ENCODE peak calls at places on chromosomes 11 and 22, in five cellular contexts. One of them, this sample, is unnamed.

GRCh38 chr22:45208993-45209838 is 31.5 kb downstream of the KIAA0930 start:
- DNase-seq in transverse colon: no peak
- DNase-seq in IMR-90: peak; percentile 91
- DNase-seq in GM23338: peak; percentile 75
- DNase-seq in upper lobe of right lung: no peak
- DNase-seq in this sample: no peak

GRCh38 chr11:27291302-27291889 is 71.6 kb downstream of the CCDC34 start:
- DNase-seq in GM23338: peak; percentile 67
- DNase-seq in upper lobe of right lung: no peak
- DNase-seq in transverse colon: peak; percentile 82
- DNase-seq in IMR-90: no peak
- DNase-seq in this sample: no peak

GRCh38 chr22:49004484-49005399 is 822.9 kb downstream of the BRD1 start:
- DNase-seq in upper lobe of right lung: peak; percentile 42
- DNase-seq in transverse colon: no peak
- DNase-seq in IMR-90: no peak
- DNase-seq in GM23338: no peak
- DNase-seq in this sample: peak; percentile 49

GRCh38 chr11:11416502-11416901 is 63.5 kb upstream of the CSNK2A3 start:
- DNase-seq in IMR-90: peak; percentile 45
- DNase-seq in upper lobe of right lung: no peak
- DNase-seq in transverse colon: no peak
- DNase-seq in GM23338: no peak
- DNase-seq in this sample: no peak

GRCh38 chr11:2190670-2191471 is 19.3 kb upstream of the TH start:
- DNase-seq in upper lobe of right lung: no peak
- DNase-seq in IMR-90: no peak
- DNase-seq in GM23338: no peak
- DNase-seq in transverse colon: no peak
- DNase-seq in this sample: no peak

GRCh38 chr22:42375982-42376381 is 56.2 kb downstream of the NFAM1 start:
- DNase-seq in IMR-90: no peak
- DNase-seq in upper lobe of right lung: no peak
- DNase-seq in transverse colon: peak; percentile 24
- DNase-seq in GM23338: no peak
- DNase-seq in this sample: no peak

GRCh38 chr11:6617315-6617781 is 1.9 kb downstream of the TPP1 start:
- DNase-seq in IMR-90: no peak
- DNase-seq in transverse colon: no peak
- DNase-seq in upper lobe of right lung: no peak
- DNase-seq in GM23338: no peak
- DNase-seq in this sample: no peak

GRCh38 chr11:70243912-70244652 is 26.4 kb upstream of the PPFIA1 start:
- DNase-seq in upper lobe of right lung: no peak
- DNase-seq in transverse colon: no peak
- DNase-seq in IMR-90: no peak
- DNase-seq in GM23338: no peak
- DNase-seq in this sample: no peak

GRCh38 chr11:130738618-130739017 is 177.7 kb downstream of the SNX19 start:
- DNase-seq in upper lobe of right lung: no peak
- DNase-seq in GM23338: no peak
- DNase-seq in transverse colon: no peak
- DNase-seq in IMR-90: peak; percentile 66
- DNase-seq in this sample: no peak

GRCh38 chr22:26666035-26666338 is 8.6 kb downstream of the MIAT start:
- DNase-seq in transverse colon: no peak
- DNase-seq in upper lobe of right lung: no peak
- DNase-seq in GM23338: no peak
- DNase-seq in IMR-90: peak; percentile 75
- DNase-seq in this sample: no peak

GRCh38 chr11:57597461-57597892 is at the start of gene SERPING1:
- DNase-seq in transverse colon: peak; percentile 48
- DNase-seq in GM23338: peak; percentile 66
- DNase-seq in IMR-90: no peak
- DNase-seq in upper lobe of right lung: peak; percentile 77
- DNase-seq in this sample: peak; percentile 86

GRCh38 chr11:3069425-3069824 is 12.2 kb upstream of the CARS1 start:
- DNase-seq in upper lobe of right lung: no peak
- DNase-seq in GM23338: no peak
- DNase-seq in transverse colon: no peak
- DNase-seq in IMR-90: no peak
- DNase-seq in this sample: no peak

GRCh38 chr11:116879789-116880402 is 42.5 kb upstream of the APOA1 start:
- DNase-seq in GM23338: peak; percentile 81
- DNase-seq in transverse colon: no peak
- DNase-seq in upper lobe of right lung: no peak
- DNase-seq in IMR-90: peak; percentile 85
- DNase-seq in this sample: no peak

GRCh38 chr11:65215441-65216076 is 33.8 kb downstream of the CAPN1 start:
- DNase-seq in upper lobe of right lung: no peak
- DNase-seq in IMR-90: no peak
- DNase-seq in transverse colon: no peak
- DNase-seq in GM23338: no peak
- DNase-seq in this sample: no peak

GRCh38 chr11:62141111-62142042 is 17.6 kb downstream of the INCENP start:
- DNase-seq in IMR-90: no peak
- DNase-seq in upper lobe of right lung: no peak
- DNase-seq in GM23338: no peak
- DNase-seq in transverse colon: no peak
- DNase-seq in this sample: peak; percentile 50

GRCh38 chr11:76030286-76030685 is 176.0 kb downstream of the WNT11 start:
- DNase-seq in transverse colon: no peak
- DNase-seq in IMR-90: peak; percentile 70
- DNase-seq in GM23338: peak; percentile 27
- DNase-seq in upper lobe of right lung: no peak
- DNase-seq in this sample: no peak

GRCh38 chr11:61973603-61974162 is 6.2 kb upstream of the FTH1 start:
- DNase-seq in IMR-90: no peak
- DNase-seq in transverse colon: no peak
- DNase-seq in GM23338: no peak
- DNase-seq in upper lobe of right lung: peak; percentile 66
- DNase-seq in this sample: no peak

GRCh38 chr22:42977574-42977973 is 37.4 kb downstream of the PACSIN2 start:
- DNase-seq in IMR-90: no peak
- DNase-seq in transverse colon: no peak
- DNase-seq in upper lobe of right lung: no peak
- DNase-seq in GM23338: no peak
- DNase-seq in this sample: no peak

GRCh38 chr11:68840661-68841653 is 759 bp downstream of the CPT1A start:
- DNase-seq in upper lobe of right lung: peak; percentile 85
- DNase-seq in IMR-90: peak; percentile 31
- DNase-seq in transverse colon: peak; percentile 82
- DNase-seq in GM23338: peak; percentile 73
- DNase-seq in this sample: no peak

GRCh38 chr11:6298605-6299004 is 21.7 kb downstream of the CAVIN3 start:
- DNase-seq in upper lobe of right lung: peak; percentile 65
- DNase-seq in IMR-90: no peak
- DNase-seq in GM23338: peak; percentile 85
- DNase-seq in transverse colon: peak; percentile 29
- DNase-seq in this sample: no peak

GRCh38 chr11:45855308-45855707 is 8.0 kb downstream of the CRY2 start:
- DNase-seq in IMR-90: no peak
- DNase-seq in transverse colon: no peak
- DNase-seq in GM23338: no peak
- DNase-seq in upper lobe of right lung: no peak
- DNase-seq in this sample: no peak

GRCh38 chr11:118060879-118061278 is 16.0 kb upstream of the TMPRSS4 start:
- DNase-seq in GM23338: no peak
- DNase-seq in IMR-90: no peak
- DNase-seq in transverse colon: peak; percentile 29
- DNase-seq in upper lobe of right lung: peak; percentile 73
- DNase-seq in this sample: peak; percentile 38

GRCh38 chr11:43315966-43316365 is 4.2 kb downstream of the API5 start:
- DNase-seq in GM23338: no peak
- DNase-seq in transverse colon: no peak
- DNase-seq in upper lobe of right lung: no peak
- DNase-seq in IMR-90: no peak
- DNase-seq in this sample: no peak

GRCh38 chr11:6539748-6540268 is 42.7 kb downstream of the DNHD1 start:
- DNase-seq in transverse colon: no peak
- DNase-seq in IMR-90: no peak
- DNase-seq in upper lobe of right lung: no peak
- DNase-seq in GM23338: no peak
- DNase-seq in this sample: no peak

GRCh38 chr22:50530280-50530856 is 556 bp upstream of the TYMP start:
- DNase-seq in upper lobe of right lung: peak; percentile 96
- DNase-seq in GM23338: peak; percentile 44
- DNase-seq in IMR-90: peak; percentile 44
- DNase-seq in transverse colon: peak; percentile 88
- DNase-seq in this sample: peak; percentile 90

GRCh38 chr11:57410287-57410686 is 16.6 kb downstream of the SLC43A3 start:
- DNase-seq in GM23338: no peak
- DNase-seq in transverse colon: no peak
- DNase-seq in IMR-90: peak; percentile 96
- DNase-seq in upper lobe of right lung: no peak
- DNase-seq in this sample: no peak

GRCh38 chr11:94129505-94130335 is 1.1 kb downstream of the PANX1 start:
- DNase-seq in transverse colon: peak; percentile 90
- DNase-seq in IMR-90: peak; percentile 39
- DNase-seq in upper lobe of right lung: no peak
- DNase-seq in GM23338: no peak
- DNase-seq in this sample: no peak

GRCh38 chr11:66015936-66016792 is 4.4 kb downstream of the CST6 start:
- DNase-seq in upper lobe of right lung: no peak
- DNase-seq in transverse colon: no peak
- DNase-seq in GM23338: no peak
- DNase-seq in IMR-90: no peak
- DNase-seq in this sample: no peak

GRCh38 chr11:15783619-15784018 is 572.7 kb downstream of the SOX6 start:
- DNase-seq in transverse colon: no peak
- DNase-seq in GM23338: peak; percentile 11
- DNase-seq in upper lobe of right lung: no peak
- DNase-seq in IMR-90: no peak
- DNase-seq in this sample: no peak

GRCh38 chr11:116258821-116259220 is 514.0 kb downstream of the BUD13 start:
- DNase-seq in upper lobe of right lung: no peak
- DNase-seq in GM23338: no peak
- DNase-seq in IMR-90: no peak
- DNase-seq in transverse colon: no peak
- DNase-seq in this sample: no peak

GRCh38 chr22:24289781-24290181 is 19.1 kb downstream of the SPECC1L start:
- DNase-seq in upper lobe of right lung: no peak
- DNase-seq in transverse colon: no peak
- DNase-seq in GM23338: no peak
- DNase-seq in IMR-90: no peak
- DNase-seq in this sample: no peak

GRCh38 chr11:83151274-83151977 is 5.5 kb upstream of the PCF11 start:
- DNase-seq in transverse colon: peak; percentile 68
- DNase-seq in IMR-90: no peak
- DNase-seq in GM23338: no peak
- DNase-seq in upper lobe of right lung: no peak
- DNase-seq in this sample: no peak

GRCh38 chr22:38707346-38707745 is 1.6 kb downstream of the GTPBP1 start:
- DNase-seq in GM23338: no peak
- DNase-seq in upper lobe of right lung: no peak
- DNase-seq in IMR-90: peak; percentile 73
- DNase-seq in transverse colon: no peak
- DNase-seq in this sample: no peak
- H3K4me3 ChIP-seq in GM23338: peak overlapping the region; percentile 83
- H3K4me3 ChIP-seq in upper lobe of right lung: peak overlapping the region; percentile 84
- H3K4me3 ChIP-seq in IMR-90: peak overlapping the region; percentile 69
- H3K4me3 ChIP-seq in transverse colon: peak overlapping the region; percentile 87
- H3K4me3 ChIP-seq in this sample: peak overlapping the region; percentile 98

DNA sequence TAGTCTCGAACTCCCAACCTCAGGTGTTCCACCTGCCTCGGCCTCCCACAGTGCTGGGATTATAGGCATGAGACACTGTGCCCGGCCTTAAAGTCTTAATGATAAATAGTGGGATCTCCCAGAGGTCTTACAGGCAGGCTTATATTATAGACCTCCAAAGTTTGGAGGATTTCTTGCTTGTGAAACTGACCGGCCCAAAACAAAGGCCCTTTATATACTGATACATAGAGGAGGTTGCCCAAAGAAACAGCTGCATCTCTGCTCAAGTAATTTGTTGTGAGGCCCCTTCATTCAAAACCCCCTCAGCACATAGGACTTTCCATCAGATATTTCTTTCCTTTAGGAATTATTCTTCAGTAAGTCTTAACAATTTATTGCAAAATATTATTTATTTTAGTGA is 27.4 kb upstream of the RDX start:
- DNase-seq in IMR-90: no peak
- DNase-seq in upper lobe of right lung: no peak
- DNase-seq in transverse colon: no peak
- DNase-seq in GM23338: no peak
- DNase-seq in this sample: no peak
- H3K27ac ChIP-seq in IMR-90: no peak overlapping the region
- H3K27ac ChIP-seq in upper lobe of right lung: no peak overlapping the region
- H3K27ac ChIP-seq in transverse colon: no peak overlapping the region
- H3K27ac ChIP-seq in GM23338: no peak overlapping the region
- H3K27ac ChIP-seq in this sample: no peak overlapping the region

GRCh38 chr22:35632902-35633301 is 15.3 kb upstream of the APOL6 start:
- DNase-seq in GM23338: no peak
- DNase-seq in IMR-90: no peak
- DNase-seq in upper lobe of right lung: no peak
- DNase-seq in transverse colon: no peak
- DNase-seq in this sample: no peak

GRCh38 chr22:35630387-35630793 is 13.3 kb upstream of the MB start:
- DNase-seq in transverse colon: no peak
- DNase-seq in upper lobe of right lung: peak; percentile 52
- DNase-seq in IMR-90: peak; percentile 63
- DNase-seq in GM23338: peak; percentile 39
- DNase-seq in this sample: no peak

GRCh38 chr22:35630891-35631290 is 13.8 kb upstream of the MB start:
- DNase-seq in IMR-90: no peak
- DNase-seq in upper lobe of right lung: peak; percentile 34
- DNase-seq in GM23338: no peak
- DNase-seq in transverse colon: no peak
- DNase-seq in this sample: no peak

GRCh38 chr22:35633520-35633919 is 14.7 kb upstream of the APOL6 start:
- DNase-seq in GM23338: no peak
- DNase-seq in transverse colon: no peak
- DNase-seq in upper lobe of right lung: no peak
- DNase-seq in IMR-90: no peak
- DNase-seq in this sample: no peak

DNA sequence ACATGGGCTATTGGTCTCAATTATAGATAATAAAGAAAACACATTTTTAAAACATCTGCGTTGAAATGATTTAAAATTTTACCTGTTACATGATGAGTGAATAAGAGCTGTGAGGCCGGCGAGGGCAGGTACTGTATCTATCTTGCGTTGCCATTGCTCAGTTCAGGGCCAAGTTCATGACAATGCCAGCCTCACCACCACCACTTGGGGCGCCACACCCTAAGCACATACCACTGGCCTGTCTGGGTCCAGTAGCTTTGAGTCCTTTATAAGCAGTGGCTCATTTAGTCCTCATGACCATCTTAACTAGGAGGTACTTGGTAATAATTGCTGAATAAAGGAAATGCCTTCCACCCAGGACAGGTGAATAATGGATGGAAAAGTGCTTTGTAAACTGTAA is 14.5 kb upstream of the MB start:
- DNase-seq in GM23338: peak; percentile 92
- DNase-seq in upper lobe of right lung: peak; percentile 73
- DNase-seq in IMR-90: no peak
- DNase-seq in transverse colon: peak; percentile 73
- DNase-seq in this sample: no peak
- TF ChIP-seq CTCF in GM23338: peak; percentile 92
- TF ChIP-seq CTCF in upper lobe of right lung: peak; percentile 53
- TF ChIP-seq CTCF in IMR-90: peak; percentile 40
- TF ChIP-seq CTCF in transverse colon: peak; percentile 55
- TF ChIP-seq CTCF in this sample: no peak

GRCh38 chr11:63558459-63559157 is 4.6 kb downstream of the PLAAT2 start:
- DNase-seq in GM23338: no peak
- DNase-seq in upper lobe of right lung: no peak
- DNase-seq in IMR-90: no peak
- DNase-seq in transverse colon: no peak
- DNase-seq in this sample: no peak
- H3K4me3 ChIP-seq in GM23338: no peak overlapping the region
- H3K4me3 ChIP-seq in upper lobe of right lung: no peak overlapping the region
- H3K4me3 ChIP-seq in IMR-90: no peak overlapping the region
- H3K4me3 ChIP-seq in transverse colon: no peak overlapping the region
- H3K4me3 ChIP-seq in this sample: no peak overlapping the region